ENCODE peak calls at places on chromosomes 4 and X, in four cellular contexts. D, K, E and O are unnamed samples.
A peak's percentile ranks its signal among the peaks of the same experiment; 100 is the strongest.

GRCh38 chr4:2799444-2799911 is 6.6 kb downstream of the SH3BP2 start:
- DNase-seq in D (no peak), K (no peak), E (no peak), O (no peak)

GRCh38 chrX:147376601-147377387 is 534.9 kb upstream of the FMR1 start:
- DNase-seq in D (no peak), K (peak; percentile 26), E (no peak), O (no peak)

GRCh38 chr4:174036563-174036962 is 246.9 kb downstream of the FBXO8 start:
- DNase-seq in D (no peak), K (no peak), E (no peak), O (no peak)

GRCh38 chrX:39856472-39857121 is 241.2 kb downstream of the BCOR start:
- DNase-seq in D (no peak), K (no peak), E (no peak), O (no peak)

GRCh38 chr4:147408189-147408588 is 72.7 kb upstream of the EDNRA start:
- DNase-seq in D (no peak), K (no peak), E (no peak), O (no peak)

GRCh38 chr4:141126769-141127168 is 6.5 kb downstream of the RNF150 start:
- DNase-seq in D (no peak), K (no peak), E (peak; percentile 66), O (no peak)

GRCh38 chrX:22952011-22952410 is 47.7 kb upstream of the DDX53 start:
- DNase-seq in D (no peak), K (no peak), E (peak; percentile 56), O (no peak)

GRCh38 chrX:24658421-24658820 is 11.3 kb upstream of the PCYT1B start:
- DNase-seq in D (no peak), K (no peak), E (no peak), O (no peak)

GRCh38 chr4:158033416-158033863 is 139.4 kb downstream of the GASK1B start:
- DNase-seq in D (peak; percentile 52), K (no peak), E (peak; percentile 82), O (peak; percentile 30)

GRCh38 chr4:66294626-66295025 is 624.3 kb upstream of the EPHA5 start:
- DNase-seq in D (peak; percentile 6), K (no peak), E (peak; percentile 81), O (no peak)

GRCh38 chrX:115093206-115093605 is 75.8 kb upstream of the IL13RA2 start:
- DNase-seq in D (peak; percentile 5), K (no peak), E (peak; percentile 21), O (no peak)

GRCh38 chrX:17440258-17440657 is 65.3 kb downstream of the NHS start:
- DNase-seq in D (no peak), K (no peak), E (peak; percentile 21), O (no peak)

GRCh38 chr4:19694829-19695228 is 556.9 kb upstream of the SLIT2 start:
- DNase-seq in D (no peak), K (no peak), E (no peak), O (no peak)

GRCh38 chr4:6225469-6225868 is 25.1 kb upstream of the JAKMIP1 start:
- DNase-seq in D (peak; percentile 13), K (peak; percentile 62), E (peak; percentile 9), O (no peak)

GRCh38 chrX:155035688-155036087 is 9.0 kb downstream of the FUNDC2 start:
- DNase-seq in D (no peak), K (no peak), E (no peak), O (no peak)

GRCh38 chrX:21934414-21934813 is 6.1 kb upstream of the SMS start:
- DNase-seq in D (peak; percentile 53), K (no peak), E (no peak), O (no peak)

GRCh38 chrX:27966955-27967354 is 14.3 kb downstream of the DCAF8L1 start:
- DNase-seq in D (peak; percentile 34), K (no peak), E (peak; percentile 29), O (no peak)

GRCh38 chr4:44446801-44447562 is 1.6 kb downstream of the KCTD8 start:
- DNase-seq in D (no peak), K (peak; percentile 39), E (no peak), O (peak; percentile 57)
- H2AFZ ChIP-seq in D (peak overlapping the region; percentile 90), K (no peak overlapping the region), E (no peak overlapping the region), O (no peak overlapping the region)

GRCh38 chr4:76733380-76733779 is 164.6 kb downstream of the SOWAHB start:
- DNase-seq in D (peak; percentile 34), K (peak; percentile 55), E (no peak), O (no peak)
- TF ChIP-seq CTCF in D (peak; percentile 50), K (peak; percentile 63), E (peak; percentile 1), O (no peak)

DNA sequence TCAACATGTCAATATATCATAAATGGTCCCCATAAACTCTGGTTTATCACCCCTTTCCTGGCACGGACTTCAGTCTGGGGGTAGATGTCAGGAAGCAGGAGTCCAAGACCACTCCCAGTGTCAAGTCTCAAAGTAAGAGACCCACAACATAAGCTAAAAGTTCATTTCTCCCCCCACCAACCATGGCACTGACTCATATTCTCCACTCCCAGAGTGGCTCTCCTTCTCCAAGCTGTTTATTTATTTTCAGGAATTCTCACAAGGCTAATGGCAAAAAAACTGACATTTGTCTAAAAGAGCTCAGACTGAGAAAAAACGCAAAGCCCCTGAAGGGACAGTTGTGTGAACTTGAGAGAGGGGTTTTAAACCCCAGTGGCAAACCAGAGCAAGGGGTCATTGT is 217.0 kb downstream of the RAB28 start:
- DNase-seq in D (no peak), K (no peak), E (peak; percentile 35), O (no peak)
- H3K4me1 ChIP-seq in D (no peaks in the 10 kb centered on the region), K (peaks cover 3% of the 10 kb centered on the region), E (no peaks in the 10 kb centered on the region), O (no peaks in the 10 kb centered on the region)

DNA sequence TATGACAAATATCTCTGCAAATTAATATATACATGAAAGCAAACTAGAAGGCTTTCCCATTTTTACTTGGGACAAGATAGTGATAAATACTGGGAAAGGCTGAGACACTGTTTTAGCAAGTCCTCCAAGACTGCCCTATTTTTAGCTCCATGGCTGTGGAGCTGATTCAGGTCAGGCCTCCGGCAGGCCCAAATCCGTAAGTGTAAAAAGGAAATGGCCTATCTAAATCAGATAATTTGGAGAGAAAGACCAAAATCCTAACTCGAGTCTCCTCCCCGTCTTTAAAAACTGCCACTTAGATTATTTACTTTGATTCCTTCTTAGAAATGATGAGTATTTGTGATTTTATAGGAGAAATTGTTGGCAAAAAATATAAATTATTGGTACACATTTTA is 2.9 kb downstream of the OTUD4 start:
- DNase-seq in D (peak; percentile 7), K (no peak), E (peak; percentile 49), O (peak; percentile 52)
- H2AFZ ChIP-seq in D (no peak overlapping the region), K (no peak overlapping the region), E (no peak overlapping the region), O (no peak overlapping the region)